ENCODE peak calls at places on chromosome 2, in six cellular contexts. One of them, this sample, is unnamed.

GRCh38 chr2:43109261-43109743 is 117.1 kb downstream of the ZFP36L2 start:
- DNase-seq in IMR-90: no peak
- DNase-seq in tibial artery: no peak
- DNase-seq in cardiac muscle cell: no peak
- DNase-seq in kidney: no peak
- DNase-seq in heart right ventricle: no peak
- DNase-seq in this sample: no peak

GRCh38 chr2:176643711-176644110 is 374.5 kb downstream of the MTX2 start:
- DNase-seq in cardiac muscle cell: no peak
- DNase-seq in heart right ventricle: no peak
- DNase-seq in kidney: peak; percentile 62
- DNase-seq in tibial artery: no peak
- DNase-seq in IMR-90: no peak
- DNase-seq in this sample: no peak

GRCh38 chr2:23925702-23926288 is 1.1 kb downstream of the ATAD2B start:
- DNase-seq in tibial artery: peak; percentile 57
- DNase-seq in heart right ventricle: no peak
- DNase-seq in kidney: peak; percentile 69
- DNase-seq in cardiac muscle cell: peak; percentile 53
- DNase-seq in IMR-90: peak; percentile 68
- DNase-seq in this sample: peak; percentile 25

GRCh38 chr2:203799905-203800304 is 67.7 kb upstream of the CTLA4 start:
- DNase-seq in tibial artery: no peak
- DNase-seq in cardiac muscle cell: no peak
- DNase-seq in kidney: no peak
- DNase-seq in IMR-90: no peak
- DNase-seq in heart right ventricle: no peak
- DNase-seq in this sample: no peak

GRCh38 chr2:55618025-55618648 is 715 bp upstream of the PPP4R3B start:
- DNase-seq in IMR-90: peak; percentile 10
- DNase-seq in tibial artery: no peak
- DNase-seq in kidney: no peak
- DNase-seq in cardiac muscle cell: peak; percentile 26
- DNase-seq in heart right ventricle: no peak
- DNase-seq in this sample: no peak

GRCh38 chr2:231926761-231927565 is 767 bp upstream of the NPPC start:
- DNase-seq in IMR-90: peak; percentile 6
- DNase-seq in cardiac muscle cell: peak; percentile 23
- DNase-seq in heart right ventricle: no peak
- DNase-seq in tibial artery: peak; percentile 18
- DNase-seq in kidney: peak; percentile 71
- DNase-seq in this sample: no peak

GRCh38 chr2:27954261-27954673 is 63.7 kb downstream of the BABAM2 start:
- DNase-seq in tibial artery: no peak
- DNase-seq in heart right ventricle: no peak
- DNase-seq in kidney: no peak
- DNase-seq in cardiac muscle cell: no peak
- DNase-seq in IMR-90: peak; percentile 45
- DNase-seq in this sample: no peak

GRCh38 chr2:151029406-151030157 is 232.1 kb downstream of the RBM43 start:
- DNase-seq in cardiac muscle cell: no peak
- DNase-seq in kidney: no peak
- DNase-seq in heart right ventricle: no peak
- DNase-seq in IMR-90: peak; percentile 91
- DNase-seq in tibial artery: no peak
- DNase-seq in this sample: no peak

GRCh38 chr2:30305235-30305634 is 73.9 kb downstream of the LBH start:
- DNase-seq in kidney: no peak
- DNase-seq in IMR-90: peak; percentile 85
- DNase-seq in cardiac muscle cell: no peak
- DNase-seq in heart right ventricle: no peak
- DNase-seq in tibial artery: no peak
- DNase-seq in this sample: no peak

GRCh38 chr2:2613279-2614199 is 282.5 kb upstream of the MYT1L start:
- DNase-seq in cardiac muscle cell: peak; percentile 93
- DNase-seq in IMR-90: peak; percentile 62
- DNase-seq in heart right ventricle: peak; percentile 86
- DNase-seq in kidney: peak; percentile 96
- DNase-seq in tibial artery: peak; percentile 72
- DNase-seq in this sample: peak; percentile 89

GRCh38 chr2:205698556-205699282 is 16.4 kb downstream of the NRP2 start:
- DNase-seq in tibial artery: no peak
- DNase-seq in cardiac muscle cell: no peak
- DNase-seq in heart right ventricle: no peak
- DNase-seq in IMR-90: peak; percentile 77
- DNase-seq in kidney: no peak
- DNase-seq in this sample: no peak

GRCh38 chr2:122182631-122183030 is 427.2 kb downstream of the TSN start:
- DNase-seq in IMR-90: no peak
- DNase-seq in cardiac muscle cell: no peak
- DNase-seq in heart right ventricle: no peak
- DNase-seq in kidney: no peak
- DNase-seq in tibial artery: no peak
- DNase-seq in this sample: no peak

GRCh38 chr2:73291093-73291460 is 2.3 kb downstream of the EGR4 start:
- DNase-seq in cardiac muscle cell: peak; percentile 89
- DNase-seq in kidney: peak; percentile 86
- DNase-seq in IMR-90: peak; percentile 46
- DNase-seq in tibial artery: no peak
- DNase-seq in heart right ventricle: peak; percentile 51
- DNase-seq in this sample: no peak

GRCh38 chr2:207944334-207944733 is 81.0 kb downstream of the PLEKHM3 start:
- DNase-seq in kidney: no peak
- DNase-seq in IMR-90: no peak
- DNase-seq in tibial artery: no peak
- DNase-seq in cardiac muscle cell: no peak
- DNase-seq in heart right ventricle: no peak
- DNase-seq in this sample: no peak

GRCh38 chr2:165778187-165778556 is 15.9 kb downstream of the GALNT3 start:
- DNase-seq in cardiac muscle cell: no peak
- DNase-seq in IMR-90: no peak
- DNase-seq in tibial artery: no peak
- DNase-seq in kidney: no peak
- DNase-seq in heart right ventricle: no peak
- DNase-seq in this sample: no peak

GRCh38 chr2:170695546-170695925 is 19.6 kb upstream of the SP5 start:
- DNase-seq in heart right ventricle: no peak
- DNase-seq in cardiac muscle cell: no peak
- DNase-seq in tibial artery: no peak
- DNase-seq in IMR-90: no peak
- DNase-seq in kidney: no peak
- DNase-seq in this sample: no peak

GRCh38 chr2:118102433-118103082 is 14.3 kb downstream of the INSIG2 start:
- DNase-seq in tibial artery: no peak
- DNase-seq in IMR-90: peak; percentile 30
- DNase-seq in heart right ventricle: no peak
- DNase-seq in cardiac muscle cell: no peak
- DNase-seq in kidney: no peak
- DNase-seq in this sample: no peak

GRCh38 chr2:199940373-199940772 is 14.9 kb downstream of the TYW5 start:
- DNase-seq in kidney: no peak
- DNase-seq in heart right ventricle: no peak
- DNase-seq in cardiac muscle cell: no peak
- DNase-seq in tibial artery: no peak
- DNase-seq in IMR-90: peak; percentile 38
- DNase-seq in this sample: no peak

GRCh38 chr2:208970070-208970469 is 453.8 kb upstream of the MAP2 start:
- DNase-seq in heart right ventricle: no peak
- DNase-seq in tibial artery: no peak
- DNase-seq in kidney: no peak
- DNase-seq in IMR-90: no peak
- DNase-seq in cardiac muscle cell: no peak
- DNase-seq in this sample: no peak

GRCh38 chr2:102929721-102930120 is 167.9 kb downstream of the TMEM182 start:
- DNase-seq in cardiac muscle cell: no peak
- DNase-seq in kidney: no peak
- DNase-seq in tibial artery: no peak
- DNase-seq in IMR-90: no peak
- DNase-seq in heart right ventricle: no peak
- DNase-seq in this sample: no peak

GRCh38 chr2:212970132-212970531 is 181.3 kb downstream of the IKZF2 start:
- DNase-seq in tibial artery: no peak
- DNase-seq in IMR-90: peak; percentile 79
- DNase-seq in heart right ventricle: no peak
- DNase-seq in kidney: no peak
- DNase-seq in cardiac muscle cell: no peak
- DNase-seq in this sample: no peak

GRCh38 chr2:118431188-118431562 is 342.9 kb downstream of the INSIG2 start:
- DNase-seq in heart right ventricle: no peak
- DNase-seq in tibial artery: no peak
- DNase-seq in IMR-90: no peak
- DNase-seq in kidney: no peak
- DNase-seq in cardiac muscle cell: peak; percentile 13
- DNase-seq in this sample: no peak

GRCh38 chr2:66034467-66034866 is 400.5 kb upstream of the MEIS1 start:
- DNase-seq in cardiac muscle cell: no peak
- DNase-seq in IMR-90: no peak
- DNase-seq in heart right ventricle: no peak
- DNase-seq in tibial artery: no peak
- DNase-seq in kidney: no peak
- DNase-seq in this sample: no peak

GRCh38 chr2:150041721-150042450 is 445.6 kb downstream of the RND3 start:
- DNase-seq in kidney: no peak
- DNase-seq in heart right ventricle: no peak
- DNase-seq in tibial artery: no peak
- DNase-seq in cardiac muscle cell: no peak
- DNase-seq in IMR-90: peak; percentile 86
- DNase-seq in this sample: no peak

GRCh38 chr2:57376985-57377384 is 669.6 kb upstream of the VRK2 start:
- DNase-seq in tibial artery: no peak
- DNase-seq in cardiac muscle cell: peak; percentile 30
- DNase-seq in kidney: no peak
- DNase-seq in heart right ventricle: no peak
- DNase-seq in IMR-90: no peak
- DNase-seq in this sample: no peak

DNA sequence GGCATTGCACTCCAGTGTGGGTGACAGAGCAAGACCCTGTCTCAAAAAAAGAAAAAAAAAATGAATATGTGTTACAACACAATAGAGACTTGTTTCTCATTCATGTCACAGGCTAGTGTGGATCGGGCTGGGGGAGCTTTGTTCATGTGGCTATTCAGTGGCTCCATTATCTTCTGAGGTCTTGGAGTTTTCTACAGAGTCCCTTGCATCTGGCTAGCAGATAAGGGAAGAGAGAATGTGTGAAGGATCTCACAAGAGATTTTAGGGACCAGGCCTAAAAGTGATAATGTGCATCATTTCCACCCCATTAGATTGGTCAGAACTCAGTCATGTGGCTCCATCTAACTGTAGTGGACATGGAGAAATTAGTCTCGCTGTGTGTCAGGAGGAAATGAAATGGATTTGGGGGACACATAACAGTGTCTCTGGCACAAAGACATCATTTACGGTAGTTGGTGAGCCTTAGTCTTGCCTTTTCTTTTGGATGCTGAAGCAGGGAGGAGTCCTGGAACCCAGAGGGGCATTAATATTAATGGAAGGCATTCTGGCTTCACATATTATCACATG is 32.4 kb upstream of the CASP10 start:
- DNase-seq in tibial artery: no peak
- DNase-seq in cardiac muscle cell: no peak
- DNase-seq in kidney: no peak
- DNase-seq in heart right ventricle: no peak
- DNase-seq in IMR-90: no peak
- DNase-seq in this sample: no peak
- H3K4me1 ChIP-seq in tibial artery: peaks cover 9% of the 10 kb centered on the region
- H3K4me1 ChIP-seq in cardiac muscle cell: peaks cover 9% of the 10 kb centered on the region
- H3K4me1 ChIP-seq in kidney: peaks cover 9% of the 10 kb centered on the region
- H3K4me1 ChIP-seq in heart right ventricle: peaks cover 42% of the 10 kb centered on the region
- H3K4me1 ChIP-seq in IMR-90: peaks cover 19% of the 10 kb centered on the region
- H3K4me1 ChIP-seq in this sample: peaks cover 76% of the 10 kb centered on the region

GRCh38 chr2:109162999-109163398 is 34.0 kb downstream of the SH3RF3 start:
- DNase-seq in heart right ventricle: peak; percentile 59
- DNase-seq in cardiac muscle cell: peak; percentile 28
- DNase-seq in kidney: no peak
- DNase-seq in tibial artery: peak; percentile 66
- DNase-seq in IMR-90: no peak
- DNase-seq in this sample: peak; percentile 64
- TF ChIP-seq CTCF in heart right ventricle: no peak
- TF ChIP-seq CTCF in cardiac muscle cell: no peak
- TF ChIP-seq CTCF in kidney: no peak
- TF ChIP-seq CTCF in tibial artery: peak; percentile 26
- TF ChIP-seq CTCF in IMR-90: no peak
- TF ChIP-seq CTCF in this sample: peak; percentile 50

DNA sequence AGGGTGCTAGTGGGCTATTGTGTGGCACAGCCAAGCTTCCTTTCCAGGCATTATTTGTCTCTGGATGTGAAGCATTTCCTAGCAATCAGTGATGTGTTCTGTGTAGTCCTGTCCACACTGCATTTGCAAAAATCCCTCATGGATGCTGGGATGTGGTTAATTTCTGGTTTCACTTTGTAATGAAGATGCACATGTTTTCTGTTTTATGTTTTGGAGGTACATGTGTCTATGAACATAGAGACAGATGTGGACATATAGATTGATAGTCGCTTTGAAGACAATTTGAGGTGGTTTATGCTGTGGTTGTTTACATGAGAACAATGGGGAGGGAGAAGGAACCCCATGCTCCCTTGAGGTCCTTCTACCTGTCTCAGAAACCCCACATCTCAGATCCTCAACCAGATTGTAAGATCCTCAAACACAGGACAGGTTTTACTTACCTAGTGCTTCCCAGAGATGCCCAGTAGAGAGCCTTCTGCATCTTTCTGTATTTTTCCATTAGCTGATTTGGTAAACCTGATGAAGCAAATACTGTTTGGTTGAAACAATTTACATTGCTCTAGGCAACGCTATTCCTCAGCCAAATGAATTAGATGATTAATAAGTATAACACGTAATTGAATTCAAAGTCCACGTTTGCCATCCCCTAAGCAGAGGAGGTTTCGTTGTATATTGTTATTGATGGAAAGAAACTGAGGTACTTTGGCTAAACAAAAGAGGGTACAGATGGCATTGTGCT is 204.4 kb downstream of the SPP2 start:
- DNase-seq in tibial artery: no peak
- DNase-seq in IMR-90: no peak
- DNase-seq in heart right ventricle: no peak
- DNase-seq in cardiac muscle cell: no peak
- DNase-seq in kidney: no peak
- DNase-seq in this sample: no peak
- H3K4me1 ChIP-seq in tibial artery: no peaks in the 10 kb centered on the region
- H3K4me1 ChIP-seq in IMR-90: peaks cover 22% of the 10 kb centered on the region
- H3K4me1 ChIP-seq in heart right ventricle: no peaks in the 10 kb centered on the region
- H3K4me1 ChIP-seq in cardiac muscle cell: no peaks in the 10 kb centered on the region
- H3K4me1 ChIP-seq in kidney: no peaks in the 10 kb centered on the region
- H3K4me1 ChIP-seq in this sample: no peaks in the 10 kb centered on the region

GRCh38 chr2:49772299-49772970 is 618.1 kb upstream of the FSHR start:
- DNase-seq in IMR-90: no peak
- DNase-seq in tibial artery: no peak
- DNase-seq in heart right ventricle: no peak
- DNase-seq in cardiac muscle cell: no peak
- DNase-seq in kidney: peak; percentile 71
- DNase-seq in this sample: no peak

DNA sequence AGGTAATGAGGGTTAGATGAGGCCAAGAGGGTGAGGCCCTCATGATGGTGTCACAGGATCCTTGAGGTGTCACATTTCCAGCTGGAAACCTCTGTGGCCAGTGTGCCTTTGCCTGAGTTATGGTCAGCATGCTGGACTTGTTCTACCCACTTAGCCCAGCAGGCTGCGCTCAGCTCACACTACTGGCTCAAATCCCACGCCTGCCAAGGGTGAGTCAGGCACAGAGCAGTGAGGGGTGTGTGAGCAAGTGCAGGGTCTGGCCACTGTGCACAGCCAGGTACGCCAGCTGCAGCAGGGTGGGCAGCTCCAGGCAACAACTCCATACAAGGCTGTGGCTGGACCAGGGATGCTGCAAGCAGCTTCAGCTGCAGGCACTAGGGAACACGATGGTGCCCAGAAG is 616.6 kb upstream of the FSHR start:
- DNase-seq in cardiac muscle cell: peak; percentile 75
- DNase-seq in IMR-90: no peak
- DNase-seq in tibial artery: no peak
- DNase-seq in heart right ventricle: peak; percentile 22
- DNase-seq in kidney: no peak
- DNase-seq in this sample: peak; percentile 20
- TF ChIP-seq CTCF in cardiac muscle cell: peak; percentile 27
- TF ChIP-seq CTCF in IMR-90: no peak
- TF ChIP-seq CTCF in tibial artery: no peak
- TF ChIP-seq CTCF in heart right ventricle: peak; percentile 4
- TF ChIP-seq CTCF in kidney: peak; percentile 40
- TF ChIP-seq CTCF in this sample: peak; percentile 51

This sample was measured in left ventricle myocardium inferior.